ENCODE peak calls at places on chromosomes 1 and 21, in ten cellular contexts. One of them, this sample, is unnamed.

GRCh38 chr21:44509539-44509938 is 30.5 kb downstream of the KRTAP10-1 start:
- DNase-seq in hepatocyte: no peak
- DNase-seq in GM12865: peak; percentile 18
- DNase-seq in lower lobe of right lung: peak; percentile 88
- DNase-seq in H9: no peak
- DNase-seq in GM10248: no peak
- DNase-seq in brain microvascular endothelial cell: no peak
- DNase-seq in glutamatergic neuron: no peak
- DNase-seq in mesothelial cell of epicardium: no peak
- DNase-seq in upper lobe of right lung: peak; percentile 92
- DNase-seq in this sample: no peak

GRCh38 chr1:98113811-98114210 is 193.0 kb upstream of the DPYD start:
- DNase-seq in GM12865: no peak
- DNase-seq in upper lobe of right lung: no peak
- DNase-seq in lower lobe of right lung: no peak
- DNase-seq in H9: no peak
- DNase-seq in brain microvascular endothelial cell: no peak
- DNase-seq in mesothelial cell of epicardium: no peak
- DNase-seq in GM10248: no peak
- DNase-seq in glutamatergic neuron: no peak
- DNase-seq in hepatocyte: no peak
- DNase-seq in this sample: no peak

GRCh38 chr1:38009088-38009840 is 3.3 kb upstream of the UTP11 start:
- DNase-seq in glutamatergic neuron: no peak
- DNase-seq in mesothelial cell of epicardium: no peak
- DNase-seq in upper lobe of right lung: peak; percentile 19
- DNase-seq in GM10248: no peak
- DNase-seq in lower lobe of right lung: no peak
- DNase-seq in brain microvascular endothelial cell: peak; percentile 93
- DNase-seq in GM12865: peak; percentile 26
- DNase-seq in hepatocyte: peak; percentile 34
- DNase-seq in H9: no peak
- DNase-seq in this sample: no peak

GRCh38 chr1:95257758-95258157 is 23.7 kb downstream of the RWDD3 start:
- DNase-seq in glutamatergic neuron: no peak
- DNase-seq in hepatocyte: peak; percentile 17
- DNase-seq in GM12865: no peak
- DNase-seq in brain microvascular endothelial cell: peak; percentile 9
- DNase-seq in H9: no peak
- DNase-seq in mesothelial cell of epicardium: no peak
- DNase-seq in lower lobe of right lung: no peak
- DNase-seq in GM10248: no peak
- DNase-seq in upper lobe of right lung: no peak
- DNase-seq in this sample: no peak

GRCh38 chr1:116515702-116516101 is 55.1 kb downstream of the CD58 start:
- DNase-seq in brain microvascular endothelial cell: no peak
- DNase-seq in lower lobe of right lung: no peak
- DNase-seq in GM10248: no peak
- DNase-seq in H9: no peak
- DNase-seq in mesothelial cell of epicardium: no peak
- DNase-seq in hepatocyte: no peak
- DNase-seq in upper lobe of right lung: no peak
- DNase-seq in glutamatergic neuron: no peak
- DNase-seq in GM12865: peak; percentile 47
- DNase-seq in this sample: no peak

GRCh38 chr1:147236448-147236847 is 6.0 kb upstream of the CHD1L start:
- DNase-seq in GM12865: no peak
- DNase-seq in glutamatergic neuron: no peak
- DNase-seq in upper lobe of right lung: no peak
- DNase-seq in GM10248: no peak
- DNase-seq in brain microvascular endothelial cell: no peak
- DNase-seq in lower lobe of right lung: no peak
- DNase-seq in mesothelial cell of epicardium: no peak
- DNase-seq in hepatocyte: no peak
- DNase-seq in H9: no peak
- DNase-seq in this sample: no peak

GRCh38 chr21:29938968-29939858 is 583 bp downstream of the GRIK1 start:
- DNase-seq in glutamatergic neuron: peak; percentile 67
- DNase-seq in lower lobe of right lung: no peak
- DNase-seq in upper lobe of right lung: no peak
- DNase-seq in GM12865: no peak
- DNase-seq in GM10248: no peak
- DNase-seq in mesothelial cell of epicardium: peak; percentile 54
- DNase-seq in H9: peak; percentile 52
- DNase-seq in brain microvascular endothelial cell: no peak
- DNase-seq in hepatocyte: peak; percentile 33
- DNase-seq in this sample: peak; percentile 32

GRCh38 chr1:221204055-221204833 is 325.0 kb downstream of the HLX start:
- DNase-seq in GM12865: no peak
- DNase-seq in GM10248: no peak
- DNase-seq in glutamatergic neuron: no peak
- DNase-seq in brain microvascular endothelial cell: no peak
- DNase-seq in H9: no peak
- DNase-seq in hepatocyte: no peak
- DNase-seq in upper lobe of right lung: no peak
- DNase-seq in mesothelial cell of epicardium: no peak
- DNase-seq in lower lobe of right lung: no peak
- DNase-seq in this sample: no peak

DNA sequence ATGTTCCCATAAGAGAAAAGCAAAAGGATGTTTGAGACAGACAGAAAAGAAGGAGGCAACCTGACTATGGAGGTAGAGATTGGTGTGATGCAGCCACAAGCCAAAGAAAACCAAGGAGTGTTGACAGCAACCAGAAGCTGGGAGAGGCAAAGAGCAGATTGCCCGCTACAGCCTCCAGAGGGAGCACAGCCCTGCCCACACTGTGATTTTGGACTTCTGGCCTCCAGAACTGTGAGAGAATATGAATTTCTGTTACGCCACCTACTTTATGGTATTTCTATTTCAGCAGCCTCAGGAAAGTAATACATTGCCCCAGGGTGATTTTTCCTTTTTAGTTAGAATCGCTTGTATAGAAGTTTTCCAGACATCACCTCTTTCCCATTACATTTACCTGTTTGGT is 28.4 kb downstream of the SLAMF6 start:
- DNase-seq in upper lobe of right lung: no peak
- DNase-seq in GM12865: no peak
- DNase-seq in brain microvascular endothelial cell: no peak
- DNase-seq in GM10248: no peak
- DNase-seq in H9: peak; percentile 42
- DNase-seq in hepatocyte: peak; percentile 14
- DNase-seq in mesothelial cell of epicardium: no peak
- DNase-seq in glutamatergic neuron: peak; percentile 25
- DNase-seq in lower lobe of right lung: no peak
- DNase-seq in this sample: no peak
- TF ChIP-seq CTCF in upper lobe of right lung: peak; percentile 26
- TF ChIP-seq CTCF in GM12865: peak; percentile 20
- TF ChIP-seq CTCF in brain microvascular endothelial cell: peak; percentile 41
- TF ChIP-seq CTCF in GM10248: no peak
- TF ChIP-seq CTCF in H9: peak; percentile 62
- TF ChIP-seq CTCF in hepatocyte: peak; percentile 27
- TF ChIP-seq CTCF in mesothelial cell of epicardium: no peak
- TF ChIP-seq CTCF in glutamatergic neuron: no peak
- TF ChIP-seq CTCF in lower lobe of right lung: no peak
- TF ChIP-seq CTCF in this sample: peak; percentile 45

GRCh38 chr1:228104526-228105251 is 1.6 kb upstream of the C1orf35 start:
- DNase-seq in mesothelial cell of epicardium: no peak
- DNase-seq in GM12865: no peak
- DNase-seq in H9: peak; percentile 22
- DNase-seq in glutamatergic neuron: no peak
- DNase-seq in brain microvascular endothelial cell: no peak
- DNase-seq in lower lobe of right lung: no peak
- DNase-seq in GM10248: no peak
- DNase-seq in upper lobe of right lung: no peak
- DNase-seq in hepatocyte: no peak
- DNase-seq in this sample: no peak

GRCh38 chr1:228100822-228101613 is 2.1 kb downstream of the C1orf35 start:
- DNase-seq in H9: no peak
- DNase-seq in lower lobe of right lung: no peak
- DNase-seq in hepatocyte: no peak
- DNase-seq in brain microvascular endothelial cell: no peak
- DNase-seq in upper lobe of right lung: no peak
- DNase-seq in GM10248: peak; percentile 18
- DNase-seq in GM12865: no peak
- DNase-seq in glutamatergic neuron: no peak
- DNase-seq in mesothelial cell of epicardium: no peak
- DNase-seq in this sample: no peak

GRCh38 chr1:228102791-228103620 is at the start of gene C1orf35:
- DNase-seq in hepatocyte: peak; percentile 98
- DNase-seq in GM10248: peak; percentile 98
- DNase-seq in brain microvascular endothelial cell: peak; percentile 87
- DNase-seq in mesothelial cell of epicardium: peak; percentile 96
- DNase-seq in GM12865: peak; percentile 94
- DNase-seq in lower lobe of right lung: peak; percentile 96
- DNase-seq in H9: peak; percentile 96
- DNase-seq in glutamatergic neuron: peak; percentile 98
- DNase-seq in upper lobe of right lung: peak; percentile 97
- DNase-seq in this sample: peak; percentile 94

GRCh38 chr1:228101614-228101993 is 1.5 kb downstream of the C1orf35 start:
- DNase-seq in upper lobe of right lung: no peak
- DNase-seq in hepatocyte: no peak
- DNase-seq in H9: no peak
- DNase-seq in glutamatergic neuron: no peak
- DNase-seq in GM12865: no peak
- DNase-seq in GM10248: peak; percentile 34
- DNase-seq in mesothelial cell of epicardium: no peak
- DNase-seq in lower lobe of right lung: no peak
- DNase-seq in brain microvascular endothelial cell: no peak
- DNase-seq in this sample: no peak

DNA sequence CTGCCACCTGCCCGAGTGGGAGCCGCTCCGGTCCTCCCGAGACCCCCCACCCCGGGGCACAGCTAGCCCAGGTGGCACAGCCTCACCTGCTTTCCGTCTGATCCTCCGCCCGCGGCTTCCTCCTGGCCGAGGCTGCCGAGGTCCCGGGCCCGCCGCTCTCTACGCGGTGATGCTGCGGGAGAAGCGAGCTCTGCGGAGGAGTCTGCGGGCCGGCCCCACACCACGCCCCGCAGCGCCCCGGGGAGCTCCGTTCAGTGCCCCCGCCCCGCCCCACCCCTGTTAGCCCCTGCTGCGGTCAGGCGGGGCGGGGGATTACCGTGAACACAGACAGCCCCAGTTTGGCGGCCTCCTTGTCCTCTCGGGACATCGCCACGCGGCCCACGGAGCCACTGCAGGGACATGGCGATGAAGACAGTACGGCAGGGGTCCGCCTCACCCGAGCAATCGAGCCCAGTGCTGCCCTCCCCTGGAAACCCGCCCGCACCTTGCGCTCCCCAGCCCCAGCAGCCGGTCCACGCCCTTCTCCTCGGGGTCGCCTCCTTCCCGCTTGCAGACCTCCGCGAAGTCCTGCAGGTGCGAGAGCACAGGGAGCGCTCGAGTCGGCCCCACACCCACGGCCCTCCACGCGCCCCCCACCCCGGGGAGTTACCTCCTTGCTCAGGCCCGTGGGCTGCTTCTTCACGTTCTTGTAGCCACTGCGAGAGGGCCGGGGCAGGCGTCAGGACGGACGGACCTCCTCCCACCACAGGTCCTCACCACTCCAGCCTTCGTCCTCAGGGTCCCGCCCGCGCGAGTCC is 933 bp downstream of the C1orf35 start:
- DNase-seq in H9: peak; percentile 60
- DNase-seq in hepatocyte: peak; percentile 75
- DNase-seq in upper lobe of right lung: peak; percentile 81
- DNase-seq in GM10248: peak; percentile 73
- DNase-seq in mesothelial cell of epicardium: peak; percentile 63
- DNase-seq in lower lobe of right lung: no peak
- DNase-seq in glutamatergic neuron: peak; percentile 80
- DNase-seq in brain microvascular endothelial cell: no peak
- DNase-seq in GM12865: peak; percentile 60
- DNase-seq in this sample: peak; percentile 45
- TF ChIP-seq CTCF in H9: peak; percentile 49
- TF ChIP-seq CTCF in hepatocyte: peak; percentile 36
- TF ChIP-seq CTCF in upper lobe of right lung: peak; percentile 18
- TF ChIP-seq CTCF in GM10248: peak; percentile 46
- TF ChIP-seq CTCF in mesothelial cell of epicardium: no peak
- TF ChIP-seq CTCF in lower lobe of right lung: peak; percentile 30
- TF ChIP-seq CTCF in glutamatergic neuron: peak; percentile 9
- TF ChIP-seq CTCF in brain microvascular endothelial cell: peak; percentile 54
- TF ChIP-seq CTCF in GM12865: peak; percentile 21
- TF ChIP-seq CTCF in this sample: peak; percentile 49

DNA sequence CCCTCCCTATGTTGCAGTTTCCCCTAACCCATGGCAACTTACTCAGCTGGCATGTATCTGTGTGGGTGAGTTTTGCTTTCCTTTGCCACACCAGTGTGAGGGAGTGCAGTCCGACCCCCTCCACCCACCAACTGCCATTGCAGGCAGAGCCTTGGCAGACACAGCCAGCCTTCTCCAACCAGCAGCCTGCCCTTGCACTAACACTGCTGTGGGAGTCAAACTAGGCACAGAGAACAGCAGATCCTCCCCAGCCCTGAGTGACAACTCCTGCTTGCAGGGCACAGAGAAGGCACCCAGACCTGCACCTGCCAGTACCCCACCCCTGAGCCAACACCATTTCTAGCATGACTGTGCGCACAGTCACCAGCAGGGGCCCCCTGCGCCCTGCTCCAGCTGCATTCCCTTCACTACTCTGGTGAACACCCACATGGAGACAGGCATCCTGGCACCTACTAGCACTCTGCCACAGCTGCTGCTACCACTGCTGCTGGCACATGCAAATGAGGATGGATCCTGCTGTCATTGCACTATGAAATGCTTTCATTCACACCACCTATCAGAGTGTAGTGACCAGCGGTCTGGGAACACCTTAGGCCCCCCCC is 98.4 kb downstream of the MAGI3 start:
- DNase-seq in upper lobe of right lung: no peak
- DNase-seq in brain microvascular endothelial cell: no peak
- DNase-seq in mesothelial cell of epicardium: no peak
- DNase-seq in hepatocyte: no peak
- DNase-seq in H9: peak; percentile 71
- DNase-seq in glutamatergic neuron: no peak
- DNase-seq in lower lobe of right lung: no peak
- DNase-seq in GM10248: no peak
- DNase-seq in GM12865: no peak
- DNase-seq in this sample: no peak
- TF ChIP-seq CTCF in upper lobe of right lung: no peak
- TF ChIP-seq CTCF in brain microvascular endothelial cell: peak; percentile 45
- TF ChIP-seq CTCF in mesothelial cell of epicardium: no peak
- TF ChIP-seq CTCF in hepatocyte: no peak
- TF ChIP-seq CTCF in H9: peak; percentile 74
- TF ChIP-seq CTCF in glutamatergic neuron: no peak
- TF ChIP-seq CTCF in lower lobe of right lung: no peak
- TF ChIP-seq CTCF in GM10248: no peak
- TF ChIP-seq CTCF in GM12865: no peak
- TF ChIP-seq CTCF in this sample: no peak

DNA sequence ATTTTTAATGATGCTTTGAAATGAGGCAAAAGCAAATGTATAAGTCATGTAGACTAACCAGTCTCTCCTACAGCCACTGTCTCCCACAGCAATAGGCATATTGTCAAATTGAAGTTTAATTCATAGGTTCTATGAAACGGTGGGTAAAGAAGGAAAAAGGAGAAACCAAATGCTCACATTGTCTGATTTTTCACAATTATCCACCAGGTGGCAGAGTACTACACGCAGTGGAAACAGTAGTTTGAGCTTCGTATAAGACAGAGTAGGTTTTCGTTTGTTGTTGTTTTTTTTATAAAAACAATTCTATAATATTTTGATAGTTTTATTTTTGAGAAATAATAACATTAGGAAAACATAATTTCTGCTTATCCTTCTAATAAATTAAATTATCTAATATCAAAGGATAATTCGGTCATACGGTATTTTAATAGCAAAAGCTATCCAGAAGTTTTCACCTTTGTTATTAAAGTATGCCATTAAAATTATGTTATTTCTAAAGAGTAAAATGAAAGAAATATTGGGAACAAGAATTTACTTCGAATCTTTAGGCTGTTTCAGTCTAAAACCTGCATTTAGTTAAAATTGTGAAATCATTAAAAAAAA is 39.1 kb downstream of the TYW3 start:
- DNase-seq in lower lobe of right lung: no peak
- DNase-seq in mesothelial cell of epicardium: no peak
- DNase-seq in H9: no peak
- DNase-seq in hepatocyte: peak; percentile 71
- DNase-seq in upper lobe of right lung: no peak
- DNase-seq in GM10248: peak; percentile 7
- DNase-seq in glutamatergic neuron: no peak
- DNase-seq in brain microvascular endothelial cell: peak; percentile 53
- DNase-seq in GM12865: peak; percentile 54
- DNase-seq in this sample: peak; percentile 32
- TF ChIP-seq CTCF in lower lobe of right lung: peak; percentile 71
- TF ChIP-seq CTCF in mesothelial cell of epicardium: peak; percentile 81
- TF ChIP-seq CTCF in H9: peak; percentile 85
- TF ChIP-seq CTCF in hepatocyte: peak; percentile 93
- TF ChIP-seq CTCF in upper lobe of right lung: peak; percentile 76
- TF ChIP-seq CTCF in GM10248: peak; percentile 59
- TF ChIP-seq CTCF in glutamatergic neuron: peak; percentile 82
- TF ChIP-seq CTCF in brain microvascular endothelial cell: peak; percentile 71
- TF ChIP-seq CTCF in GM12865: peak; percentile 49
- TF ChIP-seq CTCF in this sample: peak; percentile 90

This sample was measured in neural crest cell.